ENCODE peak calls at places on chromosome 6, in eight cellular contexts. T is endodermal cell; H is tibial artery; W is sigmoid colon; R is fibroblast of lung; Y is effector memory CD4-positive, alpha-beta T cell; P is colonic mucosa; V is osteoblast. X is an unnamed sample. For H3K4me1, the result is how much of the 10 kb centered on the place peaks cover.

GRCh38 chr6:31378062-31378720 is 21.2 kb upstream of the HLA-B start:
- DNase-seq in T (no peak), H (no peak), W (no peak), R (no peak), Y (no peak), P (peak), V (peak), X (no peak)

GRCh38 chr6:82976179-82976578 is 89.5 kb downstream of the UBE3D start:
- DNase-seq in T (no peak), H (no peak), W (no peak), R (no peak), Y (no peak), P (no peak), V (no peak), X (no peak)

GRCh38 chr6:117555262-117555849 is 47.0 kb downstream of the GOPC start:
- DNase-seq in T (no peak), H (no peak), W (no peak), R (no peak), Y (no peak), P (no peak), V (no peak), X (no peak)

GRCh38 chr6:158313989-158314388 is 1.7 kb downstream of the TULP4 start:
- DNase-seq in T (no peak), H (no peak), W (no peak), R (no peak), Y (no peak), P (no peak), V (no peak), X (peak)

GRCh38 chr6:84926756-84927155 is 162.4 kb upstream of the TBX18 start:
- DNase-seq in T (no peak), H (no peak), W (no peak), R (no peak), Y (no peak), P (no peak), V (peak), X (no peak)

GRCh38 chr6:127832381-127832780 is 68.5 kb downstream of the THEMIS start:
- DNase-seq in T (no peak), H (no peak), W (no peak), R (no peak), Y (no peak), P (no peak), V (no peak), X (no peak)

GRCh38 chr6:29927841-29928388 is 14.4 kb upstream of the HLA-A start:
- DNase-seq in T (no peak), H (no peak), W (no peak), R (no peak), Y (no peak), P (no peak), V (no peak), X (no peak)

GRCh38 chr6:111162504-111162903 is 75.2 kb downstream of the SLC16A10 start:
- DNase-seq in T (no peak), H (no peak), W (no peak), R (no peak), Y (no peak), P (no peak), V (no peak), X (no peak)

GRCh38 chr6:137111296-137112066 is 62.0 kb downstream of the IL22RA2 start:
- DNase-seq in T (no peak), H (no peak), W (no peak), R (peak), Y (no peak), P (no peak), V (no peak), X (no peak)

GRCh38 chr6:106623039-106623438 is 6.3 kb downstream of the RTN4IP1 start:
- DNase-seq in T (no peak), H (no peak), W (no peak), R (no peak), Y (no peak), P (no peak), V (no peak), X (no peak)

GRCh38 chr6:82045965-82046756 is 201.4 kb downstream of the IBTK start:
- DNase-seq in T (no peak), H (no peak), W (no peak), R (peak), Y (no peak), P (no peak), V (peak), X (no peak)

GRCh38 chr6:36807143-36807542 is 32.1 kb downstream of the CPNE5 start:
- DNase-seq in T (no peak), H (no peak), W (no peak), R (no peak), Y (no peak), P (no peak), V (no peak), X (no peak)

GRCh38 chr6:51382838-51383237 is 564.2 kb downstream of the TFAP2B start:
- DNase-seq in T (no peak), H (no peak), W (no peak), R (no peak), Y (no peak), P (no peak), V (no peak), X (no peak)

GRCh38 chr6:47044418-47044817 is 2.3 kb upstream of the ADGRF1 start:
- DNase-seq in T (no peak), H (no peak), W (no peak), R (peak), Y (no peak), P (peak), V (no peak), X (no peak)

GRCh38 chr6:148593130-148593812 is 153.6 kb upstream of the UST start:
- DNase-seq in T (no peak), H (no peak), W (no peak), R (peak), Y (no peak), P (no peak), V (no peak), X (no peak)

GRCh38 chr6:54267798-54268197 is 40.4 kb upstream of the TINAG start:
- DNase-seq in T (peak), H (no peak), W (no peak), R (peak), Y (no peak), P (peak), V (no peak), X (no peak)

GRCh38 chr6:124432632-124433031 is 529.6 kb upstream of the RNF217 start:
- DNase-seq in T (no peak), H (no peak), W (no peak), R (no peak), Y (no peak), P (no peak), V (no peak), X (no peak)

GRCh38 chr6:89986650-89987074 is 92.4 kb downstream of the GJA10 start:
- DNase-seq in T (no peak), H (no peak), W (no peak), R (peak), Y (no peak), P (no peak), V (no peak), X (no peak)

GRCh38 chr6:12761376-12762115 is 45.0 kb downstream of the PHACTR1 start:
- DNase-seq in T (no peak), H (no peak), W (no peak), R (peak), Y (no peak), P (no peak), V (no peak), X (no peak)

GRCh38 chr6:121382467-121383121 is 48.3 kb upstream of the TBC1D32 start:
- DNase-seq in T (no peak), H (no peak), W (no peak), R (no peak), Y (no peak), P (peak), V (no peak), X (no peak)

GRCh38 chr6:30754631-30755030 is 10.3 kb upstream of the IER3 start:
- DNase-seq in T (no peak), H (no peak), W (no peak), R (peak), Y (no peak), P (no peak), V (peak), X (no peak)

GRCh38 chr6:296151-297122 is 4.2 kb downstream of the DUSP22 start:
- DNase-seq in T (peak), H (no peak), W (peak), R (no peak), Y (no peak), P (no peak), V (peak), X (no peak)

GRCh38 chr6:81787313-81788068 is 35.0 kb upstream of the TENT5A start:
- DNase-seq in T (no peak), H (no peak), W (no peak), R (peak), Y (no peak), P (no peak), V (peak), X (no peak)

GRCh38 chr6:257774-258173 is 34.5 kb upstream of the DUSP22 start:
- DNase-seq in T (no peak), H (no peak), W (no peak), R (no peak), Y (no peak), P (no peak), V (no peak), X (no peak)

GRCh38 chr6:95545691-95546090 is 31.6 kb upstream of the MANEA start:
- DNase-seq in T (no peak), H (no peak), W (no peak), R (no peak), Y (no peak), P (no peak), V (no peak), X (no peak)

GRCh38 chr6:135088818-135089809 is 34.5 kb upstream of the HBS1L start:
- DNase-seq in T (no peak), H (no peak), W (no peak), R (peak), Y (peak), P (no peak), V (no peak), X (peak)

GRCh38 chr6:112018619-112019416 is 35.1 kb upstream of the CCN6 start:
- DNase-seq in T (peak), H (peak), W (no peak), R (no peak), Y (no peak), P (no peak), V (peak), X (no peak)

GRCh38 chr6:43887340-43887858 is 117.4 kb downstream of the VEGFA start:
- DNase-seq in T (no peak), H (no peak), W (peak), R (peak), Y (no peak), P (no peak), V (no peak), X (no peak)

GRCh38 chr6:146295695-146296094 is 247.9 kb upstream of the RAB32 start:
- DNase-seq in T (no peak), H (no peak), W (no peak), R (no peak), Y (no peak), P (no peak), V (no peak), X (no peak)

GRCh38 chr6:105005446-105005845 is 48.5 kb downstream of the LIN28B start:
- DNase-seq in T (no peak), H (no peak), W (no peak), R (no peak), Y (no peak), P (no peak), V (no peak), X (no peak)

GRCh38 chr6:138526822-138527235 is 27.5 kb upstream of the NHSL1 start:
- DNase-seq in T (no peak), H (no peak), W (no peak), R (peak), Y (no peak), P (no peak), V (no peak), X (no peak)

GRCh38 chr6:135089901-135090300 is 35.3 kb upstream of the HBS1L start:
- DNase-seq in T (no peak), H (no peak), W (no peak), R (no peak), Y (no peak), P (no peak), V (no peak), X (no peak)

GRCh38 chr6:119024111-119024510 is 54.4 kb downstream of the FAM184A start:
- DNase-seq in T (peak), H (no peak), W (no peak), R (no peak), Y (no peak), P (no peak), V (no peak), X (no peak)

GRCh38 chr6:105178110-105178509 is 1.7 kb downstream of the POPDC3 start:
- DNase-seq in T (no peak), H (no peak), W (no peak), R (peak), Y (no peak), P (no peak), V (peak), X (no peak)

GRCh38 chr6:33672808-33673207 is 38.7 kb downstream of the UQCC2 start:
- DNase-seq in T (peak), H (peak), W (no peak), R (peak), Y (no peak), P (peak), V (peak), X (no peak)

GRCh38 chr6:27940766-27941165 is 16.3 kb upstream of the OR2B6 start:
- DNase-seq in T (no peak), H (no peak), W (no peak), R (no peak), Y (no peak), P (no peak), V (no peak), X (no peak)

GRCh38 chr6:28648035-28648877 is 122.6 kb downstream of the GPX5 start:
- DNase-seq in T (peak), H (no peak), W (no peak), R (peak), Y (no peak), P (peak), V (no peak), X (no peak)

GRCh38 chr6:131997450-131998153 is 46.4 kb upstream of the CCN2 start:
- DNase-seq in T (no peak), H (no peak), W (no peak), R (no peak), Y (no peak), P (no peak), V (no peak), X (no peak)

GRCh38 chr6:126170875-126171489 is 168.9 kb upstream of the CENPW start:
- DNase-seq in T (no peak), H (no peak), W (no peak), R (no peak), Y (no peak), P (peak), V (peak), X (no peak)
- H3K4me3 ChIP-seq in T (no peak), H (no peak), W (no peak), R (no peak), Y (no peak), P (no peak), V (peak), X (peak)

GRCh38 chr6:35197196-35197595 is 16.6 kb upstream of the SCUBE3 start:
- DNase-seq in T (no peak), H (no peak), W (no peak), R (no peak), Y (no peak), P (no peak), V (peak), X (no peak)
- H3K4me1 ChIP-seq in T (under half), H (under half), W (under half), R (under half), Y (under half), P (under half), V (under half), X (under half)

GRCh38 chr6:42050011-42050896 is at the start of gene TAF8:
- DNase-seq in T (peak), H (peak), W (peak), R (peak), Y (peak), P (peak), V (peak), X (peak)

GRCh38 chr6:42047790-42048405 is 2.4 kb upstream of the TAF8 start:
- DNase-seq in T (no peak), H (no peak), W (peak), R (no peak), Y (no peak), P (no peak), V (peak), X (no peak)

GRCh38 chr6:42049116-42049809 is 1.1 kb upstream of the TAF8 start:
- DNase-seq in T (no peak), H (peak), W (peak), R (no peak), Y (no peak), P (peak), V (no peak), X (peak)

GRCh38 chr6:42047220-42047590 is 3.1 kb upstream of the TAF8 start:
- DNase-seq in T (no peak), H (no peak), W (peak), R (no peak), Y (no peak), P (no peak), V (no peak), X (no peak)

DNA sequence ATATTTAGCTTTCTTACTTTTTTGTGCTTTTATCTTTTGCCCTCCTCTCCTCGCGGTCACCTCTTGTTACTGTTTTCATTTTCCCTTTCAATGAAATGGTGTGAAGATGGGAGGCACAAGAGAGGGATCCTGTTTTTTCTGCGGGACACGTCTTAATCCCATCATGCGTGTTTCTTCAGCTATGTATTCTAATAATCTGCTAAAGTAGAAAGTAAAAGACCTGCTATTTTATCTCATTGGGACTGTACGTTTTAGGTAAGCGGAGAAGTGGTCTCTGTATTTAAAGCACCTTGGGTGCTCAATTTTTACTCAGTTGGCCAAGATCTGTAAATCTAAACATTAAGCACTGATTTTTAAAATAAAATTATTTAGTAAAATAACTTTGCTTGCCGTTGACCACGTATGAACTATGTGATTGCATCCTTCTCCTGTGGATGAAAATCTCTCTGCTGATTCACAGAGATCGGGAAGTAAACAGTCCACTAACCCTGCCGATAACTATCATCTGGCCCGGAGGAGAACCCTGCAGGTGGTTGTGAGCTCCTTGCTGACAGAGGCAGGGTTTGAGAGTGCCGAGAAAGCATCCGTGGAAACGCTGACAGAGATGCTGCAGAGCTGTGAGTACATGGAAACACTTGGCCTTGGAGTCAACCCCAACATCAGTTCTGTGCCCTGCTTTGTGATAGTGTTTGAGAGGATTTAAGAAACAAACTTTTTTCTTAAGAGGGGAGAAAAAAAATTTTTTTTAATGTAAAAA is 751 bp downstream of the TAF8 start:
- DNase-seq in T (no peak), H (no peak), W (peak), R (no peak), Y (no peak), P (no peak), V (no peak), X (no peak)
- H3K4me3 ChIP-seq in T (peak), H (peak), W (peak), R (peak), Y (peak), P (peak), V (peak), X (peak)

GRCh38 chr6:167676000-167676665 is 150.6 kb upstream of the AFDN start:
- DNase-seq in T (no peak), H (peak), W (peak), R (no peak), Y (no peak), P (peak), V (no peak), X (no peak)
- H3K4me1 ChIP-seq in T (under half), H (under half), W (under half), R (under half), Y (under half), P (under half), V (under half), X (under half)

DNA sequence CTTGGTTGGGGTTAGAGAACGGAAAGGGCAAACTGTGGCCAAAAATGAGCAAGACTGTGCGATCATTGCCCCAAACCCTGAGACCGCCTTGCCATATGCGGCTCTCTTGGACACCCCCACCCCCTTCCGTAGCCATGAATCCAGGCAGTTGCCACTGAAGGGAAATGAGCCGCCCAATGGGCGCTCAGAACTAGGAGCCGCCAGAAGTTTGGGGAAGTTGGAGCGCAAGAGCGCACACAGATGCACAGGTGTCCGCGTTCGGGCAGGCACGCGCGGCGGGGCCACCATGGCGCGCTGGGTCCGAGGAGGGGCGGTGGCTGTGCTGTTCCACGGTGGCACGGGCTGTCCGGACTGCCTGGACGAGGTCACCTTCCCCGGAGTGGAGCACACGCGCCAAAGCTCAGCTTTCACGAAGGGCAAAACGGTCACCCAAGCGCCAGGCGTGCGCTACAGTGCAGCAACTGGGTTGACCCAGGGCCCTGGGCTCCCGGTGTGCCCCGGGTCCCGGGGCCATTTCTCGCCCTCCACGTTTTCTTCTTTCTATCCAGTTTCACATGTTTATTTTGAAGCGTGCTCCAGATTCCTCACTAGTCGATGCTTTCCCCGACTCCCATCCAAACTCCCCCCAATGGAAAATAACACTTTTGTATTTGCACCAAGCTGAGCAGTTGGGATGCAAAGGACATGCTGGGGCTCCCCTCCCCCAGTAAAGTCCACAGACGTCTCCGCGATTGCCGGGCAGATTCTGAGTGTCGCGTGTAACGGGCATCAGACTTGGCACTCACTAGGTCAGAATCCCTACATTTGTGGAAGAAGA is 903 bp upstream of the PDE10A start:
- DNase-seq in T (peak), H (no peak), W (no peak), R (peak), Y (no peak), P (no peak), V (peak), X (no peak)
- H3K4me3 ChIP-seq in T (peak), H (peak), W (peak), R (peak), Y (no peak), P (no peak), V (peak), X (no peak)

GRCh38 chr6:109450801-109451200 is 4.8 kb downstream of the MICAL1 start:
- DNase-seq in T (no peak), H (no peak), W (no peak), R (no peak), Y (no peak), P (no peak), V (peak), X (no peak)

GRCh38 chr6:109448615-109449014 is 7.0 kb downstream of the MICAL1 start:
- DNase-seq in T (no peak), H (no peak), W (no peak), R (no peak), Y (no peak), P (no peak), V (peak), X (no peak)

GRCh38 chr6:109451376-109451775 is 4.2 kb downstream of the MICAL1 start:
- DNase-seq in T (no peak), H (no peak), W (no peak), R (no peak), Y (no peak), P (no peak), V (peak), X (no peak)

GRCh38 chr6:109449064-109449788 is 6.3 kb downstream of the MICAL1 start:
- DNase-seq in T (no peak), H (no peak), W (no peak), R (no peak), Y (no peak), P (no peak), V (peak), X (no peak)

GRCh38 chr6:109449789-109450673 is 5.5 kb downstream of the MICAL1 start:
- DNase-seq in T (no peak), H (no peak), W (no peak), R (no peak), Y (no peak), P (no peak), V (peak), X (peak)
- H3K4me1 ChIP-seq in T (under half), H (under half), W (under half), R (under half), Y (under half), P (under half), V (under half), X (under half)